ENCODE peak calls at places on chromosomes 11 and 22, in seven cellular contexts. G is psoas muscle; R is CD8-positive, alpha-beta T cell; M is H1; F is A673; C is stomach; K is A549. L is an unnamed sample.

GRCh38 chr11:126716456-126717083 is 284.0 kb downstream of the KIRREL3 start:
- DNase-seq in F (peak; percentile 64), C (peak; percentile 67), R (no peak), K (peak; percentile 40), M (peak; percentile 83), G (no peak), L (peak; percentile 51)

GRCh38 chr22:29071261-29072045 is 1.4 kb upstream of the KREMEN1 start:
- DNase-seq in C (peak; percentile 65), M (peak; percentile 78), F (peak; percentile 42), K (peak; percentile 31), R (no peak), G (no peak), L (peak; percentile 39)

GRCh38 chr11:36257351-36257750 is 31.9 kb downstream of the COMMD9 start:
- DNase-seq in R (no peak), K (no peak), M (no peak), F (no peak), C (no peak), G (no peak), L (no peak)

GRCh38 chr11:2898366-2899079 is 12.9 kb upstream of the CDKN1C start:
- DNase-seq in C (peak; percentile 57), M (no peak), K (peak; percentile 68), F (peak; percentile 89), R (peak; percentile 54), G (peak; percentile 76), L (no peak)

GRCh38 chr11:64844330-64845124 is at the start of gene CDC42BPG:
- DNase-seq in M (peak; percentile 90), G (peak; percentile 84), K (peak; percentile 68), F (peak; percentile 82), R (peak; percentile 60), C (peak; percentile 92), L (peak; percentile 75)

GRCh38 chr11:128933481-128934178 is 9.0 kb downstream of the TP53AIP1 start:
- DNase-seq in F (no peak), C (no peak), R (no peak), K (no peak), G (no peak), M (no peak), L (no peak)

GRCh38 chr11:63622318-63622717 is 8.1 kb upstream of the PLAAT3 start:
- DNase-seq in C (peak; percentile 42), G (no peak), K (peak; percentile 51), R (no peak), F (no peak), M (no peak), L (no peak)

GRCh38 chr22:48667289-48667688 is 1160.4 kb downstream of the BRD1 start:
- DNase-seq in M (no peak), R (no peak), G (peak; percentile 41), F (no peak), C (no peak), K (no peak), L (no peak)

GRCh38 chr11:84056696-84057095 is 770.5 kb upstream of the CCDC90B start:
- DNase-seq in M (no peak), K (no peak), G (no peak), F (no peak), C (no peak), R (no peak), L (no peak)

GRCh38 chr11:34707462-34707840 is 86.6 kb downstream of the EHF start:
- DNase-seq in M (no peak), R (no peak), F (no peak), C (no peak), K (no peak), G (no peak), L (no peak)
- TF ChIP-seq CTCF in M (no peak), R (no peak), F (no peak), C (no peak), K (no peak), G (no peak), L (no peak)

DNA sequence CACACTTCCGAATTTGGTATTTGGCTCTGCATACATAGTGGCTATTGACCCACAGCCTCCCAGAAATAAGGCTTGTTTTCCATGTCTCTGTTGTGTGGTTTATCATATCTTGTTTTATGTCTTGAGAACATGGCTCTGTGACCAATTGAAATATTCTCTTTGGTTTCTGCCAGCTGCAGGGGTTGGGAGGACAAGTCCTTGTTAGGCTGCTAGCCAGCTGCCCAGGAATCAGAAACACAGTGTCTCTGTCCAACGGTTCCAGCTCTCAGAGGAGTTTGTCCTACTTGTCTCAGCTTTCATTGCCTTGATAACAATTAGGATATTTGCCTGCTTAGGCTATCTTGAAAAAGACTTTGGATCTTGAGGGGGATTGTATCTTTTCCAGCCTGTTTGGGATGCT is 6.0 kb upstream of the SLC7A4 start:
- DNase-seq in K (no peak), F (no peak), C (no peak), G (peak; percentile 62), M (no peak), R (no peak), L (no peak)
- TF ChIP-seq CTCF in K (no peak), F (no peak), C (no peak), G (no peak), M (no peak), R (no peak), L (no peak)

GRCh38 chr11:119479685-119480275 is 56.8 kb upstream of the THY1 start:
- DNase-seq in K (peak; percentile 69), R (no peak), F (peak; percentile 77), G (peak; percentile 12), M (peak; percentile 52), C (no peak), L (no peak)
- TF ChIP-seq CTCF in K (peak; percentile 45), R (no peak), F (peak; percentile 68), G (no peak), M (peak; percentile 64), C (no peak), L (peak; percentile 65)

DNA sequence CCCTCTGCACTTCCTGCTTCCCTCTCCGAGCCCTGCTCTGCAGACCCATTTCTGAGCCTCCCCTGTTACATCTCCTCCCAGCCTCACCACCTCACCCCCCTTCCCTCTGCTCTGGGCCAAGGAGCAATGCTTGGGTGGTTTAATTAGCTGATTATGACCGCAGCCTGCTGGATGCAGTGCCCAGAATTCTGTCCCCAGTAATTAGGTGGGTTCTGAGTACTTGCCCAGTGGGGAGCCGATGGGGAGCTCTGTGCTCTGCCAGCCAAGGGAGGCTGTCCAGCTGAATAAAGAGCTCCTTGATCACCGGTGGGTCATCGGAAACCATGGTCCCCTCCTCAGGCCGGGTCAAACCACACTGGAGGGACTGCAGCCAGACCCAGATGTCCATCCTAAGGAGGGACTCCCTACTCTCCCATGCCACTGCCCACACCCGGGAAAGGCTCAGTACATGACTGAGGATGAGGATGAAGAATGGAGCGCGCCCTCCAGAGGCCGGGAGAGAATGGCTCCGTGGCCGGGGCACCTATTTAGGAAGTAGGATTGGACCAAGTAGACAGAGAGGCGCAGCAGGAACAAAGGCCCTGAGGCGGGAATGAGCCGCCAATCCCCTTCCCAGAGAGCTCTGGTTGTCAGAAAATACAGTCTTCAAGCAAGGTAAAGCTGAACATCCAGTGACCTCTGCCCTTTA is 9.1 kb downstream of the ARRB1 start:
- DNase-seq in F (no peak), K (no peak), M (no peak), C (no peak), G (no peak), R (no peak), L (no peak)
- TF ChIP-seq CTCF in F (no peak), K (no peak), M (no peak), C (no peak), G (no peak), R (no peak), L (no peak)

GRCh38 chr22:24209016-24209415 is 27.7 kb downstream of the SUSD2 start:
- DNase-seq in K (no peak), R (no peak), F (no peak), M (no peak), G (no peak), C (no peak), L (no peak)
- TF ChIP-seq CTCF in K (no peak), R (no peak), F (no peak), M (no peak), G (no peak), C (no peak), L (no peak)

DNA sequence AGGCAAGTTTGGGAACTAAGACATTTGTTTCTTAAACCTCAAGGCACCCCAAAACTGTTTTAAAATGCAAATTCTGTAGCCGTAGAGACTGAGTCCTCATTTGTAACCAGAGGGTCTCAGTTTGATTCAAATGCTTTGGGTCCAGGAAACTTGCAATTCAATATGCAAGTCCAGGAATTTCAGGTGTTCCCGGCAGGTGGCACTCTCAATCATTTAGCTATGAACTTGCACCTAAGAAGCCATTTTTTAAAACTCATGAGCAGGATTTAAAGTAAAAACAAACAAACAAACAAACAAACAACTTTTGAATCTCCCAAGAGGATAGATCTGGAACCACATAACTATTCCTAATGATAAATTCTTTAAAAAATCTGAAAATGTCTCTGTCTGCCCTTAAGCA is 8.7 kb upstream of the ABTB2 start:
- DNase-seq in K (peak; percentile 79), M (no peak), C (peak; percentile 50), G (no peak), R (no peak), F (peak; percentile 74), L (no peak)
- TF ChIP-seq CTCF in K (peak; percentile 72), M (no peak), C (no peak), G (peak; percentile 27), R (no peak), F (peak; percentile 80), L (peak; percentile 42)

GRCh38 chr11:73333626-73334199 is 25.6 kb downstream of the ARHGEF17 start:
- DNase-seq in F (no peak), G (no peak), K (no peak), C (no peak), M (no peak), R (no peak), L (no peak)

GRCh38 chr11:73333173-73333572 is 25.1 kb downstream of the ARHGEF17 start:
- DNase-seq in C (no peak), G (no peak), M (no peak), K (no peak), R (no peak), F (no peak), L (no peak)

GRCh38 chr11:73335204-73335923 is 27.3 kb downstream of the ARHGEF17 start:
- DNase-seq in M (peak; percentile 98), C (peak; percentile 87), R (peak; percentile 74), G (peak; percentile 90), K (peak; percentile 73), F (peak; percentile 94), L (peak; percentile 90)

GRCh38 chr11:73331138-73331916 is 23.3 kb downstream of the ARHGEF17 start:
- DNase-seq in K (no peak), F (no peak), R (no peak), G (peak; percentile 47), C (no peak), M (peak; percentile 84), L (peak; percentile 75)

DNA sequence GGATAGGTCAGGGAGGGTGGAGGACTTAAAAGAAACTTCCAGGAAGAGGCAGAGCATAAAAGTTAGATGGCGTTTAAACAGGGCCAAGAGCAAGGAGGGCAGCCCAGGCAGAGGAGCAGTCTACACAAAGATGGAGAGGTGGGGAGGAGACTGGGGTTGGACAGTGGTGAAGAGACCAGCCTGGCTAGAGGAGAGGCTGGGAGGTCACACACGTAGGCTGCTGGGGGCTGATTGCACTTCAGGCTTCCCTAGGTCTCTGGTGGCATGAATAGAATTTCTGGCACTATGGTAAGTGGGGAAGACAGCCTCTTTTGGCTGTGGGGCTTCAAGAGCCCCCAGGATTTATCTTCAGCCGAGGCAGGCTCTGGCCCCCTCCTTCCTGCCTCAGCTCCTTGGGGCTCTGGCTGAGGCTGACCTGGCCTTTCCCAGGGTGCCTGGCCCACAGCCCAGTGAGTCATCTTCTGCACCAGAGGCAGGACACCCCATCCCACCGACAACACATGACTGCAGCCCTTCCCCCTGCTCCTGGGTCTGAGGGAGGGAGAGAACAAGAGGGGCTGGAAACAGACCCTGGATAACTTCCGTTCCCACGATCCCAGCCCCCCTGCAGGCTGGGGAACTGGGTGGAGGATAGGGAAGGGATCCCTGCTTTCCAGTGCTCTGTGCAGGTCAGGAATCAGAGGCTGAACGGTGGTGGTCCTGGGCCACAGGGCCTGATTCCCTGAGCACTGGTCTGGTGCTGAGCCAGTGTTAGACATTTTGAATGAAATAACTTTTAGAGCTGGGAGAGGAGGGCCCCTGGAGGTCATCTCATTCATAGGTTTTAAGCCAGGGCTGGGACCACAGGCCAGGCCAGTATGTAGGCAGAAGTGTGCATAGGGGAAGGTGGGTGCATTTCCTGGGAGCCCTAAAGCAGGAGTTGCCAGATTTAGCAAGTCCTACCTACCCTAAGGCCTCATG is 26.4 kb downstream of the ARHGEF17 start:
- DNase-seq in R (no peak), F (peak; percentile 45), G (peak; percentile 90), M (no peak), C (peak; percentile 65), K (peak; percentile 51), L (no peak)
- TF ChIP-seq CTCF in R (no peak), F (no peak), G (no peak), M (no peak), C (no peak), K (no peak), L (no peak)